ENCODE peak calls at places on chromosomes 16 and 17, in six cellular contexts. R is fibroblast of lung, C is NCI-H446, G is nucleus accumbens, U is NCI-H774, M is SK-N-DZ. I is an unnamed sample.

GRCh38 chr17:33469911-33470310 is 176.8 kb upstream of the ASIC2 start:
- DNase-seq in C (no peak), R (peak), G (no peak), M (peak), U (no peak), I (peak)

GRCh38 chr16:22194707-22195444 is 11.2 kb upstream of the EEF2K start:
- DNase-seq in R (no peak), M (no peak), G (no peak), C (no peak), U (no peak), I (no peak)

GRCh38 chr16:89670496-89671431 is 13.1 kb downstream of the SPATA33 start:
- DNase-seq in G (no peak), R (peak), U (no peak), C (no peak), M (no peak), I (peak)

GRCh38 chr17:39926588-39927100 is 757 bp downstream of the ORMDL3 start:
- DNase-seq in C (no peak), R (peak), M (no peak), G (no peak), U (no peak), I (peak)

GRCh38 chr17:27384261-27384701 is 72.0 kb upstream of the KSR1 start:
- DNase-seq in U (no peak), C (peak), G (peak), R (peak), M (no peak), I (peak)

GRCh38 chr17:61450641-61451537 is 1.3 kb upstream of the TBX4 start:
- DNase-seq in C (no peak), R (no peak), M (peak), U (no peak), G (no peak), I (no peak)

GRCh38 chr17:72121164-72122001 is 563 bp downstream of the SOX9 start:
- DNase-seq in U (peak), R (peak), M (peak), G (peak), C (no peak), I (peak)

GRCh38 chr16:90018297-90019200 is 707 bp downstream of the DBNDD1 start:
- DNase-seq in G (peak), U (no peak), R (no peak), C (no peak), M (peak), I (no peak)

GRCh38 chr17:17515921-17516295 is 19.7 kb upstream of the RASD1 start:
- DNase-seq in M (no peak), R (peak), C (no peak), G (no peak), U (no peak), I (peak)

GRCh38 chr16:61820398-61820797 is 215.8 kb downstream of the CDH8 start:
- DNase-seq in M (no peak), U (no peak), R (peak), G (no peak), C (no peak), I (peak)

GRCh38 chr16:31001507-31002251 is 8.8 kb downstream of the STX1B start:
- DNase-seq in G (no peak), R (no peak), U (no peak), C (no peak), M (no peak), I (no peak)

GRCh38 chr17:31835984-31836383 is 23.1 kb downstream of the COPRS start:
- DNase-seq in U (no peak), C (no peak), G (no peak), R (no peak), M (no peak), I (no peak)

GRCh38 chr17:83124871-83125514 is 45.6 kb downstream of the METRNL start:
- DNase-seq in R (no peak), C (no peak), U (no peak), M (no peak), G (no peak), I (no peak)

GRCh38 chr16:84484579-84485254 is 19.7 kb downstream of the MEAK7 start:
- DNase-seq in C (no peak), U (no peak), G (peak), R (peak), M (peak), I (peak)

GRCh38 chr17:80870401-80870800 is 121.2 kb upstream of the CHMP6 start:
- DNase-seq in U (no peak), G (no peak), R (no peak), C (no peak), M (no peak), I (no peak)

GRCh38 chr17:59406808-59407381 is 75.4 kb downstream of the YPEL2 start:
- DNase-seq in M (peak), G (no peak), R (peak), U (peak), C (no peak), I (peak)

GRCh38 chr17:77476920-77477805 is 336.4 kb downstream of the SEC14L1 start:
- DNase-seq in R (peak), U (no peak), M (no peak), G (no peak), C (no peak), I (peak)

GRCh38 chr16:4904942-4905615 is 31.9 kb downstream of the PPL start:
- DNase-seq in U (no peak), C (no peak), G (no peak), R (no peak), M (no peak), I (no peak)

GRCh38 chr17:73126716-73127473 is 34.4 kb upstream of the SLC39A11 start:
- DNase-seq in R (peak), M (no peak), G (no peak), U (no peak), C (no peak), I (no peak)

GRCh38 chr17:64083571-64084085 is 46.3 kb downstream of the ERN1 start:
- DNase-seq in C (no peak), G (no peak), R (no peak), U (no peak), M (no peak), I (no peak)

GRCh38 chr16:3007059-3007956 is 5.4 kb upstream of the CLDN9 start:
- DNase-seq in G (no peak), M (no peak), R (no peak), C (no peak), U (no peak), I (no peak)

GRCh38 chr17:4038076-4038475 is 73.8 kb upstream of the ATP2A3 start:
- DNase-seq in C (no peak), G (no peak), R (no peak), M (no peak), U (no peak), I (no peak)

GRCh38 chr17:62750502-62751349 is 57.4 kb downstream of the MARCHF10 start:
- DNase-seq in R (peak), G (peak), C (peak), U (no peak), M (peak), I (no peak)

GRCh38 chr17:19338031-19338990 is 24.2 kb downstream of the B9D1 start:
- DNase-seq in C (no peak), M (peak), R (peak), G (peak), U (no peak), I (peak)

GRCh38 chr16:84449156-84450140 is 55.0 kb downstream of the MEAK7 start:
- DNase-seq in C (no peak), U (peak), G (no peak), R (no peak), M (no peak), I (no peak)

GRCh38 chr16:30982548-30983288 is 2.3 kb upstream of the HSD3B7 start:
- DNase-seq in G (no peak), C (no peak), U (no peak), R (no peak), M (no peak), I (no peak)